ENCODE peak calls at places on chromosomes 11 and 22, in six cellular contexts. Y is transverse colon; H is Peyer's patch; J is CD8-positive, alpha-beta T cell; I is upper lobe of right lung; O is T-cell. N is an unnamed sample.
A peak's percentile ranks its signal among the peaks of the same experiment; 100 is the strongest.

GRCh38 chr11:118921121-118921928 is 4.4 kb downstream of the BCL9L start:
- DNase-seq in H (peak; percentile 70), J (peak; percentile 30), Y (peak; percentile 61), I (peak; percentile 87), O (no peak), N (peak; percentile 76)

GRCh38 chr11:65574147-65574962 is 1.5 kb upstream of the EHBP1L1 start:
- DNase-seq in H (peak; percentile 94), Y (peak; percentile 90), O (peak; percentile 74), J (peak; percentile 80), I (peak; percentile 96), N (peak; percentile 98)

GRCh38 chr11:28133146-28133545 is 25.0 kb downstream of the METTL15 start:
- DNase-seq in J (no peak), H (no peak), O (no peak), Y (no peak), I (no peak), N (no peak)

GRCh38 chr22:43302462-43303109 is 40.6 kb downstream of the SCUBE1 start:
- DNase-seq in J (no peak), H (no peak), Y (no peak), O (no peak), I (no peak), N (no peak)

GRCh38 chr11:123381149-123381548 is 48.9 kb upstream of the GRAMD1B start:
- DNase-seq in H (no peak), J (no peak), I (no peak), Y (no peak), O (no peak), N (no peak)

GRCh38 chr11:16613401-16614381 is 124.8 kb upstream of the C11orf58 start:
- DNase-seq in H (peak; percentile 88), I (peak; percentile 91), Y (peak; percentile 83), O (no peak), J (peak; percentile 36), N (peak; percentile 90)

GRCh38 chr11:119684361-119685072 is 44.5 kb downstream of the NECTIN1 start:
- DNase-seq in H (no peak), O (no peak), Y (no peak), I (no peak), J (no peak), N (peak; percentile 78)

GRCh38 chr11:63917685-63918523 is 940 bp upstream of the RCOR2 start:
- DNase-seq in O (peak; percentile 25), J (peak; percentile 48), H (peak; percentile 60), Y (peak; percentile 62), I (no peak), N (peak; percentile 79)

GRCh38 chr11:35902961-35903360 is 40.9 kb upstream of the LDLRAD3 start:
- DNase-seq in J (no peak), I (no peak), O (no peak), H (no peak), Y (no peak), N (no peak)

GRCh38 chr22:26658671-26659478 is 1.5 kb downstream of the MIAT start:
- DNase-seq in H (peak; percentile 85), J (peak; percentile 84), I (peak; percentile 63), O (peak; percentile 44), Y (peak; percentile 68), N (peak; percentile 87)

GRCh38 chr22:39868741-39869140 is 24.8 kb downstream of the ENTHD1 start:
- DNase-seq in Y (no peak), O (no peak), I (no peak), H (no peak), J (no peak), N (no peak)

GRCh38 chr11:79419120-79419519 is 21.7 kb downstream of the TENM4 start:
- DNase-seq in J (no peak), Y (peak; percentile 63), H (no peak), I (no peak), O (no peak), N (peak; percentile 70)

GRCh38 chr22:43622886-43623285 is 189.2 kb downstream of the EFCAB6 start:
- DNase-seq in H (no peak), I (no peak), O (no peak), J (no peak), Y (no peak), N (no peak)

GRCh38 chr11:103631841-103632240 is 404.6 kb upstream of the DDI1 start:
- DNase-seq in J (no peak), I (no peak), Y (no peak), H (no peak), O (no peak), N (no peak)

GRCh38 chr22:17638182-17638431 is 450 bp upstream of the BCL2L13 start:
- DNase-seq in J (no peak), Y (no peak), I (no peak), O (no peak), H (no peak), N (no peak)

GRCh38 chr22:48870436-48870835 is 957.2 kb downstream of the BRD1 start:
- DNase-seq in O (no peak), H (peak; percentile 21), J (no peak), I (peak; percentile 30), Y (no peak), N (no peak)

GRCh38 chr11:73507086-73507485 is 90.8 kb downstream of the FAM168A start:
- DNase-seq in I (no peak), Y (no peak), O (no peak), H (no peak), J (no peak), N (no peak)

GRCh38 chr22:31952459-31952858 is 8.1 kb downstream of the YWHAH start:
- DNase-seq in H (no peak), I (no peak), J (no peak), Y (no peak), O (no peak), N (peak; percentile 71)

GRCh38 chr11:110812334-110812733 is 100.1 kb upstream of the ARHGAP20 start:
- DNase-seq in I (no peak), H (no peak), O (no peak), J (no peak), Y (no peak), N (no peak)

GRCh38 chr11:113376156-113376555 is 11.4 kb upstream of the ANKK1 start:
- DNase-seq in H (no peak), J (no peak), O (no peak), Y (no peak), I (no peak), N (no peak)

N was measured in AG08396.